ENCODE peak calls at places on chromosomes 6 and 20, in nine cellular contexts. One of them, this sample, is unnamed.
A peak's percentile ranks its signal among the peaks of the same experiment; 100 is the strongest.

GRCh38 chr6:8180327-8181161 is 78.2 kb upstream of the EEF1E1 start:
- DNase-seq in GM12878: no peak
- DNase-seq in neural crest cell: no peak
- DNase-seq in foreskin keratinocyte: no peak
- DNase-seq in transverse colon: no peak
- DNase-seq in mucosa of descending colon: no peak
- DNase-seq in lower lobe of right lung: no peak
- DNase-seq in CD8-positive, alpha-beta T cell: no peak
- DNase-seq in Calu3: no peak
- DNase-seq in this sample: peak; percentile 68

GRCh38 chr6:13766201-13766634 is 48.1 kb downstream of the MCUR1 start:
- DNase-seq in Calu3: no peak
- DNase-seq in lower lobe of right lung: no peak
- DNase-seq in transverse colon: no peak
- DNase-seq in GM12878: no peak
- DNase-seq in neural crest cell: no peak
- DNase-seq in CD8-positive, alpha-beta T cell: no peak
- DNase-seq in foreskin keratinocyte: peak; percentile 30
- DNase-seq in mucosa of descending colon: no peak
- DNase-seq in this sample: peak; percentile 42

GRCh38 chr20:62925420-62926228 is 681 bp downstream of the DIDO1 start:
- DNase-seq in CD8-positive, alpha-beta T cell: peak; percentile 38
- DNase-seq in neural crest cell: peak; percentile 25
- DNase-seq in lower lobe of right lung: no peak
- DNase-seq in mucosa of descending colon: peak; percentile 58
- DNase-seq in transverse colon: peak; percentile 54
- DNase-seq in foreskin keratinocyte: no peak
- DNase-seq in GM12878: no peak
- DNase-seq in Calu3: peak; percentile 65
- DNase-seq in this sample: no peak

GRCh38 chr6:11343963-11344714 is 111.7 kb upstream of the NEDD9 start:
- DNase-seq in CD8-positive, alpha-beta T cell: no peak
- DNase-seq in foreskin keratinocyte: peak; percentile 99
- DNase-seq in Calu3: peak; percentile 64
- DNase-seq in neural crest cell: no peak
- DNase-seq in transverse colon: peak; percentile 55
- DNase-seq in GM12878: no peak
- DNase-seq in mucosa of descending colon: peak; percentile 54
- DNase-seq in lower lobe of right lung: no peak
- DNase-seq in this sample: peak; percentile 85

GRCh38 chr20:59618131-59618530 is 13.8 kb downstream of the PHACTR3 start:
- DNase-seq in neural crest cell: no peak
- DNase-seq in lower lobe of right lung: no peak
- DNase-seq in Calu3: no peak
- DNase-seq in CD8-positive, alpha-beta T cell: no peak
- DNase-seq in transverse colon: no peak
- DNase-seq in foreskin keratinocyte: no peak
- DNase-seq in mucosa of descending colon: no peak
- DNase-seq in GM12878: no peak
- DNase-seq in this sample: no peak

GRCh38 chr20:44465001-44465560 is 10.6 kb upstream of the TTPAL start:
- DNase-seq in CD8-positive, alpha-beta T cell: no peak
- DNase-seq in lower lobe of right lung: no peak
- DNase-seq in neural crest cell: no peak
- DNase-seq in transverse colon: peak; percentile 63
- DNase-seq in foreskin keratinocyte: no peak
- DNase-seq in GM12878: no peak
- DNase-seq in mucosa of descending colon: peak; percentile 78
- DNase-seq in Calu3: peak; percentile 56
- DNase-seq in this sample: no peak

GRCh38 chr6:20326422-20326728 is 75.3 kb upstream of the E2F3 start:
- DNase-seq in Calu3: no peak
- DNase-seq in GM12878: no peak
- DNase-seq in neural crest cell: no peak
- DNase-seq in CD8-positive, alpha-beta T cell: no peak
- DNase-seq in foreskin keratinocyte: no peak
- DNase-seq in lower lobe of right lung: no peak
- DNase-seq in mucosa of descending colon: no peak
- DNase-seq in transverse colon: no peak
- DNase-seq in this sample: no peak

GRCh38 chr6:15264902-15265761 is 19.3 kb downstream of the JARID2 start:
- DNase-seq in Calu3: no peak
- DNase-seq in neural crest cell: no peak
- DNase-seq in transverse colon: no peak
- DNase-seq in lower lobe of right lung: peak; percentile 46
- DNase-seq in mucosa of descending colon: no peak
- DNase-seq in foreskin keratinocyte: no peak
- DNase-seq in GM12878: no peak
- DNase-seq in CD8-positive, alpha-beta T cell: no peak
- DNase-seq in this sample: no peak

DNA sequence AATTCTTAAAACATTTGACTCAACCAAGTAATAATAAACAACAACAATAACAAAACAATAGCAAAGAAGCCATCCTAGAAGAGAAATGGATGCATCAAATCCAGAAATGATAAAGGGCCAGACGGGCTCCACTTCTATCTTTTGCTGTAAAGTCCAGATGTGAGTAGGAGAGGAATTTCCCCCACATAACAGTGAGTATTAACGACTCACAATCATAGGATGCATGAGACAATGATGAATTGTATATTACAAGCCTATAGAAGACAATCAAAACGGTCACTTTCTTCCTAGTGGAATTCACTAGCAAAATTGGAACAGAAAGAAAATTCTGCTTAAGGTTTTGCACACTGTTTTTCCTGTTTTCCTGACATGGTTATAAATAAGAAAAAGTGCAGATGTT is 97.0 kb upstream of the PREP start:
- DNase-seq in CD8-positive, alpha-beta T cell: no peak
- DNase-seq in GM12878: no peak
- DNase-seq in lower lobe of right lung: no peak
- DNase-seq in mucosa of descending colon: no peak
- DNase-seq in transverse colon: no peak
- DNase-seq in foreskin keratinocyte: no peak
- DNase-seq in neural crest cell: no peak
- DNase-seq in Calu3: no peak
- DNase-seq in this sample: no peak
- TF ChIP-seq CTCF in CD8-positive, alpha-beta T cell: no peak
- TF ChIP-seq CTCF in GM12878: no peak
- TF ChIP-seq CTCF in lower lobe of right lung: no peak
- TF ChIP-seq CTCF in mucosa of descending colon: no peak
- TF ChIP-seq CTCF in transverse colon: no peak
- TF ChIP-seq CTCF in foreskin keratinocyte: no peak
- TF ChIP-seq CTCF in neural crest cell: no peak
- TF ChIP-seq CTCF in Calu3: no peak
- TF ChIP-seq CTCF in this sample: no peak

DNA sequence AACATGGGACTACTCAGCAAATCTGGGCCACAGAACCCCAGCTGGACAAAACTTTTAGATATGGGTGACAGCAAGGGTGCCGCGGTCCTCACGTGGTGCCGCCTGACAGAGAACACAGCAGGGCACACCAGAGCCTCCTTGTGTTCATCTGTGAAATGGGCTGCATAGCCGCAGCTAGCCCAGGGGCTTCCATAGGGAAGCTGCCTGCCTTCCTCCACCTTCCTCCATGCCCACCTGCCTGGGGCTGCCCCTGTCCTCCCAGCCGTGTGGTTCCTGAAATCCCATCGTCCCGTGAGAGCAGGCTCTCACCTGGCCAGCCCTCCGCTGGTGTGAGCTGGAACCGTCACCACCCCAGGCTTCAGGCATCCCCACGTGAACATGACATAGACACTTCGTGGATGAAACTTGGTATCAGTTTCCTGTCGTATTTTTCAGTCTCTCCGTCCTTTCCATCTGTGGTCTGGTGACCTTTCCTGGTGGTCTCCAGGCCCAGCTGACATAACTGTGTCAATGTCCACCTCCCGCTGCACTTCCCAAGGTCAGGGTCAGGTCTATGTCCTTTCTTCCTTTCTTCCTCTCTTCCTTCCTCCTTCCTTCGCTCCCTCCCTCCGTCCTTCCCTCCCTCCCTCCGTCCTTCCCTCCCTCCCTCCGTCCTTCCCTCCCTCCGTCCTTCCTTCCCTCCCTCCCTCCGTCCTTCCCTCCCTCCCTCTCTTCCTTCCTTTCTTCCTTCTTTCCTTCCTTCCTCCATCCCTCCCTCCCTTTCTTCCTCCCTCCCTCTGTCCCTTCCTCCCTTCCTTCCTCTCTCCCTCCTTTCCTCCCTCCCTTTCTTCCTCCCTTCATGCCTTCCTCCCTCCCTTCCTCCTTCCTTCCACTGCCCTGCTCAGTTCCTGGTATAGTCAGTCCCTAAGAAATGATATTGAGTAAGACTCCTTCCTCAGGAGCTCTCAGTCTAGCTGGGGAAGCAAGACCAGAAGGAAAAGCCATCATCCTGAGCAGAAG is 78.8 kb downstream of the GRM4 start:
- DNase-seq in neural crest cell: no peak
- DNase-seq in transverse colon: no peak
- DNase-seq in lower lobe of right lung: no peak
- DNase-seq in foreskin keratinocyte: no peak
- DNase-seq in mucosa of descending colon: no peak
- DNase-seq in Calu3: no peak
- DNase-seq in CD8-positive, alpha-beta T cell: no peak
- DNase-seq in GM12878: no peak
- DNase-seq in this sample: no peak
- TF ChIP-seq CTCF in neural crest cell: no peak
- TF ChIP-seq CTCF in transverse colon: no peak
- TF ChIP-seq CTCF in lower lobe of right lung: no peak
- TF ChIP-seq CTCF in foreskin keratinocyte: no peak
- TF ChIP-seq CTCF in mucosa of descending colon: no peak
- TF ChIP-seq CTCF in Calu3: no peak
- TF ChIP-seq CTCF in CD8-positive, alpha-beta T cell: no peak
- TF ChIP-seq CTCF in GM12878: no peak
- TF ChIP-seq CTCF in this sample: no peak

DNA sequence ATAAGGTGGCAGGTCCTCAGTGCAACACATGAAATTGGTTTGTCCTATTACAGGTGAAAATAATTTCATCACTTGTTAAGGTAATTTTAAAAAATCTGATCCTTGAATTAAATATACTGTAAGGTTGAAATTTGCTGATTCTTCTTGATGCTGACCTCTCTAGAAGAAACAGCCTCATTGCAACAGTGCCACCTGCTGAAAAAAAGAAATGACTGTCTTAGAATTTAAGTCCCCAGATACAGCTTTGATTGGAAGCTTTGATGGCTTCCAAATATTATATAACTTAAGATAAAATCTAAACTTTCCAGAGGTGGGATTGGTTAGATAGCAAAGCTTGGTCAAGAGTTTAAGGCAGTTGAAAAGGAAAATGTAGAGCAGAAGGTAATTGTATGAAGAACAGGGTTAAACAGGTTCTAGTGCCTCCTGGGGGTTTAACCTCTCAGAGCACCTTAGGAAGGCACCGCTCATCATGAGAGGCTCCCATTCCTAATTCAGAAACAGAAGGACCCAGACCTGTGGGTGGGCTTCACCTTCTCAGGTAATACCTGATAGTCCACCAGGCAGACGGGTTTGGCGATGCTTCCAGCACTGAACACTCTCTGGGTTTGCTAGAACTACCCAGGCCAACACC is 401.0 kb downstream of the PAX1 start:
- DNase-seq in neural crest cell: no peak
- DNase-seq in GM12878: no peak
- DNase-seq in lower lobe of right lung: no peak
- DNase-seq in mucosa of descending colon: no peak
- DNase-seq in Calu3: no peak
- DNase-seq in CD8-positive, alpha-beta T cell: no peak
- DNase-seq in foreskin keratinocyte: no peak
- DNase-seq in transverse colon: no peak
- DNase-seq in this sample: peak; percentile 3
- TF ChIP-seq CTCF in neural crest cell: peak; percentile 74
- TF ChIP-seq CTCF in GM12878: peak; percentile 31
- TF ChIP-seq CTCF in lower lobe of right lung: no peak
- TF ChIP-seq CTCF in mucosa of descending colon: no peak
- TF ChIP-seq CTCF in Calu3: no peak
- TF ChIP-seq CTCF in CD8-positive, alpha-beta T cell: no peak
- TF ChIP-seq CTCF in foreskin keratinocyte: peak; percentile 44
- TF ChIP-seq CTCF in transverse colon: no peak
- TF ChIP-seq CTCF in this sample: peak; percentile 63

GRCh38 chr20:3222635-3223600 is 13.6 kb downstream of the ITPA start:
- DNase-seq in lower lobe of right lung: no peak
- DNase-seq in mucosa of descending colon: no peak
- DNase-seq in transverse colon: no peak
- DNase-seq in GM12878: no peak
- DNase-seq in Calu3: no peak
- DNase-seq in CD8-positive, alpha-beta T cell: peak; percentile 42
- DNase-seq in foreskin keratinocyte: no peak
- DNase-seq in neural crest cell: no peak
- DNase-seq in this sample: no peak
- TF ChIP-seq CTCF in lower lobe of right lung: no peak
- TF ChIP-seq CTCF in mucosa of descending colon: no peak
- TF ChIP-seq CTCF in transverse colon: no peak
- TF ChIP-seq CTCF in GM12878: no peak
- TF ChIP-seq CTCF in Calu3: no peak
- TF ChIP-seq CTCF in CD8-positive, alpha-beta T cell: no peak
- TF ChIP-seq CTCF in foreskin keratinocyte: no peak
- TF ChIP-seq CTCF in neural crest cell: no peak
- TF ChIP-seq CTCF in this sample: no peak

GRCh38 chr6:137472738-137473137 is 21.5 kb downstream of the OLIG3 start:
- DNase-seq in neural crest cell: no peak
- DNase-seq in mucosa of descending colon: no peak
- DNase-seq in transverse colon: no peak
- DNase-seq in lower lobe of right lung: no peak
- DNase-seq in GM12878: no peak
- DNase-seq in foreskin keratinocyte: no peak
- DNase-seq in CD8-positive, alpha-beta T cell: no peak
- DNase-seq in Calu3: no peak
- DNase-seq in this sample: no peak

GRCh38 chr6:137473651-137474050 is 20.5 kb downstream of the OLIG3 start:
- DNase-seq in CD8-positive, alpha-beta T cell: no peak
- DNase-seq in lower lobe of right lung: no peak
- DNase-seq in foreskin keratinocyte: no peak
- DNase-seq in Calu3: no peak
- DNase-seq in GM12878: no peak
- DNase-seq in transverse colon: no peak
- DNase-seq in neural crest cell: no peak
- DNase-seq in mucosa of descending colon: no peak
- DNase-seq in this sample: no peak

GRCh38 chr6:137471497-137471896 is 22.7 kb downstream of the OLIG3 start:
- DNase-seq in foreskin keratinocyte: no peak
- DNase-seq in neural crest cell: no peak
- DNase-seq in CD8-positive, alpha-beta T cell: no peak
- DNase-seq in Calu3: no peak
- DNase-seq in transverse colon: no peak
- DNase-seq in lower lobe of right lung: no peak
- DNase-seq in mucosa of descending colon: no peak
- DNase-seq in GM12878: no peak
- DNase-seq in this sample: no peak

GRCh38 chr6:137471951-137472350 is 22.2 kb downstream of the OLIG3 start:
- DNase-seq in lower lobe of right lung: no peak
- DNase-seq in GM12878: no peak
- DNase-seq in transverse colon: no peak
- DNase-seq in neural crest cell: no peak
- DNase-seq in Calu3: no peak
- DNase-seq in foreskin keratinocyte: no peak
- DNase-seq in mucosa of descending colon: no peak
- DNase-seq in CD8-positive, alpha-beta T cell: no peak
- DNase-seq in this sample: no peak

DNA sequence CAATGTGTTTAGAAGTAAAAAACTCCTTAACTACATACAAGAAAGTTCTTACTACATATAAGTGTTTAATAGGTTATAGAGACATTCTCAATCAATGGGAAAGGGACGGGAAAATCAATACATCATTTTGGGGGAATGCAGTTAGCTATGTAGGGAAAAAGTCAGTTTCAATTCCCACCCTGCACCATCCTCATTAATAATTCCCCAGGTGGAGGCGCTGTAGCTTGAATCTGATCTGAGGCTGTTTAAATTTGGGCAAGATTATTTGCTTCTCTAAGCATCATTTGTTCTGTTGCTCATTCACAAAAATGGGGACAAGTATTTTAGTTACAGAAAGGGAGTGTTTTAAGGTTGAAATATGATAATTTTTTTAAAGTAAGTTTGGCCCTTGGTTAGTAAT is 19.1 kb downstream of the OLIG3 start:
- DNase-seq in transverse colon: no peak
- DNase-seq in foreskin keratinocyte: no peak
- DNase-seq in mucosa of descending colon: no peak
- DNase-seq in Calu3: no peak
- DNase-seq in neural crest cell: no peak
- DNase-seq in GM12878: no peak
- DNase-seq in CD8-positive, alpha-beta T cell: no peak
- DNase-seq in lower lobe of right lung: no peak
- DNase-seq in this sample: no peak
- TF ChIP-seq CTCF in transverse colon: no peak
- TF ChIP-seq CTCF in foreskin keratinocyte: peak; percentile 28
- TF ChIP-seq CTCF in mucosa of descending colon: no peak
- TF ChIP-seq CTCF in Calu3: no peak
- TF ChIP-seq CTCF in neural crest cell: peak; percentile 22
- TF ChIP-seq CTCF in GM12878: peak; percentile 6
- TF ChIP-seq CTCF in CD8-positive, alpha-beta T cell: no peak
- TF ChIP-seq CTCF in lower lobe of right lung: no peak
- TF ChIP-seq CTCF in this sample: no peak

This sample was measured in RWPE1.